ENCODE peak calls at places on chromosomes 6 and 20, in eight cellular contexts. C, M, K, I, Q, Y, F and B are unnamed samples.

GRCh38 chr6:11734861-11735652 is 43.5 kb downstream of the ADTRP start:
- DNase-seq in Q (no peak), F (no peak), Y (no peak), K (no peak), I (no peak), M (no peak), C (no peak), B (no peak)

GRCh38 chr6:129140571-129140970 is 257.6 kb downstream of the LAMA2 start:
- DNase-seq in F (no peak), C (peak), K (no peak), M (no peak), Y (no peak), I (no peak), Q (no peak), B (no peak)

GRCh38 chr6:18151801-18152200 is 3.1 kb downstream of the TPMT start:
- DNase-seq in C (no peak), K (no peak), I (no peak), Y (no peak), F (no peak), M (no peak), Q (no peak), B (no peak)

GRCh38 chr6:95366414-95366813 is 210.9 kb upstream of the MANEA start:
- DNase-seq in F (no peak), K (no peak), Y (no peak), M (no peak), Q (no peak), C (no peak), I (no peak), B (no peak)

GRCh38 chr6:99353126-99353525 is 3.7 kb upstream of the FAXC start:
- DNase-seq in Y (no peak), C (no peak), I (peak), K (no peak), M (no peak), Q (no peak), F (no peak), B (no peak)

GRCh38 chr20:7712661-7713060 is 227.6 kb downstream of the HAO1 start:
- DNase-seq in K (no peak), Q (no peak), M (no peak), F (no peak), I (no peak), Y (no peak), C (no peak), B (no peak)

GRCh38 chr6:16572943-16573342 is 188.3 kb downstream of the ATXN1 start:
- DNase-seq in I (peak), C (no peak), K (no peak), F (no peak), Q (no peak), Y (no peak), M (no peak), B (no peak)

GRCh38 chr20:51577432-51578144 is 35.1 kb upstream of the NFATC2 start:
- DNase-seq in K (no peak), Y (no peak), M (no peak), C (no peak), I (no peak), F (no peak), Q (no peak), B (no peak)

GRCh38 chr20:62641749-62642665 is at the start of gene SLCO4A1:
- DNase-seq in M (no peak), Q (peak), C (peak), K (peak), F (no peak), Y (peak), I (peak), B (peak)

GRCh38 chr6:24069546-24069945 is 56.5 kb upstream of the NRSN1 start:
- DNase-seq in Y (no peak), Q (no peak), C (no peak), M (no peak), K (no peak), F (no peak), I (no peak), B (no peak)

GRCh38 chr20:44959896-44960852 is at the start of gene TOMM34:
- DNase-seq in F (peak), Q (peak), K (peak), C (peak), Y (peak), M (peak), I (peak), B (peak)

GRCh38 chr20:43572891-43573290 is 14.1 kb downstream of the SGK2 start:
- DNase-seq in I (no peak), C (no peak), Q (no peak), Y (no peak), M (no peak), K (no peak), F (no peak), B (no peak)

GRCh38 chr6:107709341-107709740 is 114.8 kb downstream of the SCML4 start:
- DNase-seq in I (no peak), K (no peak), C (no peak), Q (no peak), Y (no peak), F (no peak), M (no peak), B (no peak)

GRCh38 chr20:37223053-37223452 is 38.6 kb downstream of the GHRH start:
- DNase-seq in C (no peak), Y (no peak), M (peak), Q (no peak), K (no peak), I (no peak), F (peak), B (no peak)

GRCh38 chr6:153537422-153537821 is 406.3 kb upstream of the RGS17 start:
- DNase-seq in Q (no peak), C (no peak), K (no peak), I (no peak), M (no peak), F (peak), Y (peak), B (no peak)

GRCh38 chr20:20780127-20780822 is 67.8 kb upstream of the RALGAPA2 start:
- DNase-seq in F (no peak), M (peak), Q (no peak), I (no peak), C (peak), Y (peak), K (no peak), B (no peak)